ENCODE peak calls at places on chromosomes 3 and 15, in four cellular contexts. O is heart left ventricle, Z is HFFc6, A is fibroblast of the aortic adventitia. F is an unnamed sample.

GRCh38 chr3:108780235-108780634 is 23.0 kb upstream of the RETNLB start:
- DNase-seq in O (no peak), Z (no peak), A (no peak), F (no peak)

GRCh38 chr3:135393159-135393558 is 572.4 kb upstream of the PPP2R3A start:
- DNase-seq in O (no peak), Z (no peak), A (no peak), F (no peak)

GRCh38 chr3:195774917-195775316 is 36.8 kb downstream of the MUC4 start:
- DNase-seq in Z (peak; percentile 12), O (peak; percentile 38), A (peak; percentile 46), F (no peak)

GRCh38 chr3:8579943-8580342 is 64.7 kb downstream of the SSUH2 start:
- DNase-seq in A (no peak), Z (no peak), O (no peak), F (no peak)

GRCh38 chr3:167978071-167978470 is 117.7 kb downstream of the GOLIM4 start:
- DNase-seq in Z (no peak), A (no peak), O (no peak), F (no peak)

GRCh38 chr3:48623851-48624547 is 2.4 kb upstream of the TMEM89 start:
- DNase-seq in A (no peak), Z (no peak), O (no peak), F (no peak)

GRCh38 chr15:45144775-45145174 is 15.0 kb downstream of the DUOX1 start:
- DNase-seq in A (no peak), Z (no peak), O (no peak), F (no peak)

GRCh38 chr15:35657679-35658201 is 111.8 kb upstream of the DPH6 start:
- DNase-seq in O (no peak), A (peak; percentile 58), Z (peak; percentile 30), F (no peak)

GRCh38 chr3:186514296-186515002 is 29.7 kb downstream of the CRYGS start:
- DNase-seq in Z (no peak), O (no peak), A (no peak), F (no peak)

GRCh38 chr3:124620600-124621063 is 109.6 kb upstream of the UMPS start:
- DNase-seq in A (peak; percentile 25), O (peak; percentile 42), Z (peak; percentile 6), F (no peak)

GRCh38 chr3:191795196-191795595 is 334.2 kb downstream of the PYDC2 start:
- DNase-seq in O (no peak), A (no peak), Z (no peak), F (no peak)

GRCh38 chr3:116886202-116886893 is 176.8 kb downstream of the TUSC7 start:
- DNase-seq in A (no peak), Z (no peak), O (no peak), F (no peak)

GRCh38 chr3:184341925-184342324 is 4.5 kb downstream of the FAM131A start:
- DNase-seq in A (no peak), O (no peak), Z (no peak), F (no peak)

GRCh38 chr3:901953-902778 is 190.7 kb upstream of the CNTN6 start:
- DNase-seq in A (peak; percentile 16), O (no peak), Z (peak; percentile 2), F (peak; percentile 4)
- TF ChIP-seq CTCF in A (peak; percentile 39), O (peak; percentile 27), Z (peak; percentile 84), F (no peak)

GRCh38 chr15:50675524-50676144 is 11.0 kb downstream of the TRPM7 start:
- DNase-seq in Z (peak; percentile 32), O (no peak), A (peak; percentile 75), F (no peak)

GRCh38 chr15:50669611-50670010 is 17.0 kb downstream of the TRPM7 start:
- DNase-seq in Z (no peak), A (no peak), O (no peak), F (no peak)

GRCh38 chr15:50665938-50666337 is 20.7 kb downstream of the TRPM7 start:
- DNase-seq in O (no peak), A (no peak), Z (no peak), F (no peak)

GRCh38 chr15:50670115-50670514 is 16.5 kb downstream of the TRPM7 start:
- DNase-seq in A (no peak), Z (no peak), O (no peak), F (no peak)
- TF ChIP-seq CTCF in A (no peak), Z (no peak), O (no peak), F (no peak)

GRCh38 chr3:107117156-107117555 is 260.1 kb upstream of the CCDC54 start:
- DNase-seq in O (no peak), A (no peak), Z (no peak), F (no peak)

GRCh38 chr3:107116251-107116650 is 261.0 kb upstream of the CCDC54 start:
- DNase-seq in A (no peak), Z (no peak), O (no peak), F (no peak)

GRCh38 chr3:107112356-107112755 is 264.9 kb upstream of the CCDC54 start:
- DNase-seq in A (no peak), Z (no peak), O (no peak), F (no peak)

DNA sequence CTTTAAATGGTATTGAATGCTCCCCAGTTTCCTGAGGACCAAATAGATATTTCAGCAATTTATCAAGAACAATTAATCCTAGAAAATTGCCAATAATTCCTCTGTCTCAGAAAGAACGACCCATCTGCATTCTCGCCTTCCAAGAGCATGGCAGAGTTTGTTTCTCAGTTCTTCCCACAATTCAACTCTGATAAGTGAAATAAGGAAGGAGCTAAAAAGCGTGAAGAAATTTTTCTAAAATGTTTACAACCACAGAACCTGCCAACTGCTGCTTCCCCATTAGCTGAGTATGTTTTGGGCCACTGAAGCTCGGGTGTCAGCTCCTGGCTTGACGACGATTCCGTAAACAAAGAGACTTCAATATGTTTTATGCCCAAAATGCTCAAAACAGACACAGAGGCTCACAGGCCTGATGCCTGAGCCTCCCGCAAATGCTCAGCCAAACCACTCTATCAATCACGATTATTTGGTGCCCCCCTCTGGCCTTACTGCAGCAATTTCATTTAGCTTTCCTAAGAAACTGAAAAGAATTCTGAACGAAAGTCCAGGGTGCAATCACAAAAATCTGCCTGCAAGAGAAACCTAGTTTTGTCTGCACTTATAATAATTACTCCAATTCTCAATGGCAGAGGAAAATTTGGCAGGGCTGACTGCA is 259.2 kb upstream of the CCDC54 start:
- DNase-seq in O (peak; percentile 31), Z (peak; percentile 64), A (peak; percentile 91), F (peak; percentile 45)
- TF ChIP-seq CTCF in O (peak; percentile 21), Z (peak; percentile 84), A (peak; percentile 66), F (peak; percentile 58)

DNA sequence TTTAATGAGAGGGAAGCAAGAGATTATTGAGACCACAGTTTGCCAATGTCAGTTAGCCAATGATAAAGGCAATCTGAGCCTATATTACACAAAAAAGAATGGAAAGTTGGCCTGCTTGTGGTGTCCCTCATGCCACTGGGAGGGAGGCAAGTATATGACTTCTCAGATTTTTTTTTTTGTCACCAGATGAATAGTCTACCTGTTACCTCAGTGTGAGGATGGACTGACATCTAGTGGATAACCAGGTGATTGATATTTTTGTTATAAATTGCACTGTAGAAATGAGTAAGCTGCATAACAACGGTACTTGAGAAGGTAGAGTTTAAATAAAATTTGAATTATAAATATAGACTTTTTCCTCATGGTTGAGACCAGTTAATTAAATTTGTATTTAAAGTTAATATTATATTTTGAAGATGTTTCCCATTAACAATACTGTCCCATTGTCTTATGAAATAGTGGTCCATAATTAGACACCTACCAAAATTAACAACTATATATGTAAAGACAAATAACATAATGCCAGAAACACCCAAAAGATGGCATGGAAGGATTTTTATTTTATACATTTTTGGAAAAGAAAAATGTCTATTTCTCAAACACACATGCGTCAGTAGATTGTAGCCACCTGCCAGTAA is 237.8 kb upstream of the GADL1 start:
- DNase-seq in Z (peak; percentile 45), A (peak; percentile 73), O (no peak), F (peak; percentile 25)
- TF ChIP-seq CTCF in Z (peak; percentile 81), A (peak; percentile 57), O (peak; percentile 47), F (peak; percentile 36)

DNA sequence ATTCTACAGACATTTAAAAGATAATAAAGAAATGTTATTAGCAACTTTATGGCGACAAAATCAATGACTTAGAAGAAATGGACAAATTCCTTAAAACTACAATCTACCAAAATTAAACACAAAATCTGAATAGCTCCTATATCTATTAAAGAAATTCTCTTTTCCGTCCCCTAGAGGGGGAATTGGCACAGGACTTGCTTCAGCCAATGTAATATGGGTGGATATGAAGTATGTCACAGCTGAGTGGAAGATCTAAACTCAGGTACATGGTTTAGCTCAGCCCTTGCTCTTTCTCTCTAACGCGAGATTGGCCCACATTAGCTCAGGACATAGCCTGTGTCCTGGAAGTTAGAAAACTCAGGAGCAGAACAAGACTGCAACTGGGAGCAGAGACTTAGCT is 79.3 kb downstream of the DNAH12 start:
- DNase-seq in A (peak; percentile 6), Z (no peak), O (no peak), F (no peak)
- TF ChIP-seq CTCF in A (peak; percentile 25), Z (peak; percentile 37), O (no peak), F (peak; percentile 8)

DNA sequence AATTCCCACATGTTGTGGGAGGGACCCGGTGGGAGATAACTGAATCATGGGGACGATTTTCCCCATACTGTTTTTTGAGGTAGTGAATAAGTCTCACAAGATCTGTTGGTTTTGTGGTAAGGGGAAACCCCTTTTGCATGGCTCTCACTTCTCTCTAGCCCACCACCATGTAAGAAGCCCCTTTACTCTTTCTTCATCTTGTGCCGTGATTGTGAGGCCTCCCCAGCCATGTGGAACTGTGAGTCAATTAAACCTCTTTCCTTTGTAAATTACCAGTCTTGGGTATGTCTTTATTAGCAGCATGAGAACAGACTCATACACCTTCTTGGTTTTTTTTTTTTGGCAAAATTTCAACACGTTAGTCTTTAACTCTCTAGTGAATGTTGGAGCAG is 18.1 kb downstream of the ARL8B start:
- DNase-seq in A (no peak), Z (no peak), O (no peak), F (no peak)
- TF ChIP-seq CTCF in A (no peak), Z (no peak), O (no peak), F (no peak)

GRCh38 chr3:29279276-29279675 is 1.6 kb upstream of the RBMS3 start:
- DNase-seq in A (no peak), Z (no peak), O (no peak), F (no peak)

GRCh38 chr3:29281265-29282228 is 676 bp downstream of the RBMS3 start:
- DNase-seq in O (peak; percentile 27), Z (peak; percentile 41), A (peak; percentile 63), F (no peak)

GRCh38 chr3:29279830-29280229 is 1.0 kb upstream of the RBMS3 start:
- DNase-seq in O (peak; percentile 20), A (peak; percentile 40), Z (no peak), F (no peak)

GRCh38 chr3:29282431-29283296 is 1.8 kb downstream of the RBMS3 start:
- DNase-seq in O (no peak), Z (peak; percentile 30), A (peak; percentile 75), F (no peak)

DNA sequence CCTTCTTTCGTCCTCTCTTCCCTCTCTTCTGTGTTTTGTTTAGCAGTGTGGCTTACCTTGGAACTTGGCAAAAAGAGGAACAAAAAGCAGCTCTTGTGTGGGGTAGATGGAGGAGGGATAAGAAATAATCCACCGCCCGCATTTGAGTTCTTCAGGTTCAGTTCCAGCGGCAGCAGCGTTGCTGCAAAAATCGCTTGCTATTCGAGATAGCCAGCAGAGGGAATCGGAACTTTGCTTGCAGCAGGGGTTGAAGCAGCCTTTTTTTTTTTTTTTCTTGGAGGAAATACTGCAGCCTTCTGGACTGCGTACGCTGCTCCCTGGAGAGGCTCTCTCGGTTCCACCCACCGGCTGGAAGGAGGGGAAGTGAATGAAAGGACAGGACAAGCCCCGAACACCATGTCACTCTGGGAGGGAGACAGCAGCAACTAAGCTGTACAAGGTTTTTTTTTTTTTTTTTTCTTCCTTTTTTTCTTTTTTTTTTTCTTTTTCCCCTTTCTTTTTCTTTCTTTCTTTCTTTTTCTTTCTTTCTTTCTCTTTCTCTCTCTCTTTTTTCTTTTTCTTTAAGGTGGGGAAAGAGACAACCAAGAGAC is at the start of gene RBMS3:
- DNase-seq in A (peak; percentile 98), Z (peak; percentile 93), O (peak; percentile 90), F (peak; percentile 87)
- TF ChIP-seq CTCF in A (peak; percentile 76), Z (peak; percentile 68), O (peak; percentile 41), F (peak; percentile 58)